ENCODE peak calls at places on chromosomes 12 and 14, in nine cellular contexts. I is H4; V is amniotic stem cell; K is sigmoid colon; F is endothelial cell; Q is lower lobe of right lung; P is central memory CD8-positive, alpha-beta T cell; M is stimulated activated naive CD8-positive, alpha-beta T cell treated with anti-CD3 and anti-CD28 coated beads, Interleukin-15, Interleukin-2, amounts not matched to agents 100 U/mL and 50 U/mL, for 24 hours; Z is substantia nigra. G is an unnamed sample.

GRCh38 chr14:104223810-104224515 is 85.6 kb downstream of the KIF26A start:
- DNase-seq in I (no peak), V (no peak), K (no peak), F (no peak), Q (peak; percentile 27), P (no peak), M (no peak), Z (no peak), G (no peak)

GRCh38 chr14:77094672-77095284 is 3.3 kb upstream of the CIPC start:
- DNase-seq in I (peak; percentile 73), V (peak; percentile 66), K (peak; percentile 84), F (peak; percentile 80), Q (peak; percentile 78), P (peak; percentile 54), M (peak; percentile 83), Z (no peak), G (peak; percentile 81)

GRCh38 chr14:99378782-99379214 is 101.9 kb downstream of the SETD3 start:
- DNase-seq in I (peak; percentile 57), V (no peak), K (no peak), F (no peak), Q (no peak), P (no peak), M (no peak), Z (no peak), G (peak; percentile 27)

GRCh38 chr12:132955094-132955932 is 793 bp downstream of the ZNF605 start:
- DNase-seq in I (no peak), V (no peak), K (peak; percentile 73), F (peak; percentile 8), Q (no peak), P (no peak), M (no peak), Z (no peak), G (no peak)

GRCh38 chr14:38469156-38469555 is 213.3 kb upstream of the CLEC14A start:
- DNase-seq in I (no peak), V (no peak), K (no peak), F (no peak), Q (no peak), P (no peak), M (no peak), Z (no peak), G (no peak)

GRCh38 chr12:50220357-50221061 is 53.3 kb upstream of the CERS5 start:
- DNase-seq in I (peak; percentile 59), V (no peak), K (no peak), F (no peak), Q (no peak), P (no peak), M (peak; percentile 39), Z (no peak), G (no peak)

GRCh38 chr12:100077367-100077766 is 65.3 kb downstream of the BLTP3B start:
- DNase-seq in I (no peak), V (no peak), K (no peak), F (no peak), Q (no peak), P (no peak), M (no peak), Z (no peak), G (no peak)

GRCh38 chr12:57085999-57086950 is 2.6 kb upstream of the NAB2 start:
- DNase-seq in I (peak; percentile 62), V (peak; percentile 48), K (peak; percentile 90), F (peak; percentile 55), Q (peak; percentile 76), P (no peak), M (peak; percentile 69), Z (no peak), G (peak; percentile 86)

GRCh38 chr14:76699901-76700590 is 61.2 kb upstream of the VASH1 start:
- DNase-seq in I (no peak), V (no peak), K (no peak), F (no peak), Q (no peak), P (no peak), M (no peak), Z (no peak), G (no peak)

GRCh38 chr12:100851637-100852036 is 57.1 kb downstream of the ANO4 start:
- DNase-seq in I (no peak), V (no peak), K (no peak), F (no peak), Q (no peak), P (no peak), M (no peak), Z (no peak), G (no peak)

GRCh38 chr12:84270470-84271140 is 642.0 kb downstream of the SLC6A15 start:
- DNase-seq in I (no peak), V (no peak), K (no peak), F (no peak), Q (no peak), P (no peak), M (no peak), Z (no peak), G (no peak)

GRCh38 chr12:113914176-113914575 is 51.9 kb downstream of the RBM19 start:
- DNase-seq in I (no peak), V (no peak), K (no peak), F (no peak), Q (no peak), P (no peak), M (no peak), Z (no peak), G (no peak)

GRCh38 chr14:20988717-20989116 is 1.1 kb upstream of the METTL17 start:
- DNase-seq in I (no peak), V (no peak), K (no peak), F (no peak), Q (no peak), P (no peak), M (no peak), Z (no peak), G (no peak)

GRCh38 chr14:91140672-91141071 is 26.8 kb downstream of the DGLUCY start:
- DNase-seq in I (peak; percentile 29), V (no peak), K (no peak), F (peak; percentile 32), Q (no peak), P (no peak), M (no peak), Z (no peak), G (no peak)

GRCh38 chr14:106039400-106039799 is 513.0 kb downstream of the TMEM121 start:
- DNase-seq in I (no peak), V (no peak), K (no peak), F (no peak), Q (peak; percentile 65), P (peak; percentile 31), M (peak; percentile 85), Z (no peak), G (peak; percentile 36)

GRCh38 chr12:129036135-129036534 is 182.9 kb downstream of the GLT1D1 start:
- DNase-seq in I (no peak), V (no peak), K (no peak), F (no peak), Q (no peak), P (no peak), M (no peak), Z (no peak), G (no peak)

GRCh38 chr14:99757331-99758070 is 35.7 kb upstream of the EML1 start:
- DNase-seq in I (peak; percentile 88), V (peak; percentile 91), K (peak; percentile 67), F (no peak), Q (no peak), P (no peak), M (no peak), Z (no peak), G (no peak)

GRCh38 chr12:107826276-107826675 is 51.8 kb downstream of the ASCL4 start:
- DNase-seq in I (no peak), V (no peak), K (no peak), F (no peak), Q (no peak), P (no peak), M (no peak), Z (no peak), G (no peak)

GRCh38 chr12:91109148-91109564 is 2.1 kb downstream of the LUM start:
- DNase-seq in I (peak; percentile 68), V (no peak), K (peak; percentile 85), F (peak; percentile 78), Q (peak; percentile 71), P (no peak), M (peak; percentile 65), Z (no peak), G (peak; percentile 32)

GRCh38 chr14:20332386-20332945 is 613 bp downstream of the CCNB1IP1 start:
- DNase-seq in I (no peak), V (no peak), K (no peak), F (no peak), Q (no peak), P (no peak), M (no peak), Z (no peak), G (peak; percentile 13)

GRCh38 chr14:31391977-31392503 is 28.3 kb downstream of the HEATR5A start:
- DNase-seq in I (no peak), V (no peak), K (no peak), F (no peak), Q (no peak), P (no peak), M (no peak), Z (no peak), G (no peak)

GRCh38 chr12:103578926-103579325 is 8.1 kb upstream of the STAB2 start:
- DNase-seq in I (no peak), V (no peak), K (no peak), F (no peak), Q (no peak), P (no peak), M (no peak), Z (no peak), G (no peak)

GRCh38 chr12:15852383-15852782 is 29.8 kb upstream of the STRAP start:
- DNase-seq in I (peak; percentile 26), V (no peak), K (no peak), F (no peak), Q (no peak), P (no peak), M (no peak), Z (no peak), G (no peak)

GRCh38 chr14:103927566-103927965 is 690 bp upstream of the TDRD9 start:
- DNase-seq in I (no peak), V (no peak), K (no peak), F (no peak), Q (no peak), P (no peak), M (no peak), Z (no peak), G (no peak)

GRCh38 chr12:116294464-116295002 is 17.0 kb upstream of the MED13L start:
- DNase-seq in I (no peak), V (no peak), K (no peak), F (no peak), Q (no peak), P (no peak), M (no peak), Z (no peak), G (no peak)

GRCh38 chr12:121009744-121010143 is 6.5 kb downstream of the C12orf43 start:
- DNase-seq in I (peak; percentile 29), V (no peak), K (no peak), F (no peak), Q (no peak), P (no peak), M (no peak), Z (no peak), G (no peak)

GRCh38 chr14:90791481-90791880 is 24.7 kb downstream of the TTC7B start:
- DNase-seq in I (no peak), V (no peak), K (no peak), F (no peak), Q (no peak), P (no peak), M (no peak), Z (no peak), G (no peak)

GRCh38 chr12:47878293-47878917 is 26.4 kb downstream of the VDR start:
- DNase-seq in I (no peak), V (no peak), K (no peak), F (no peak), Q (no peak), P (no peak), M (no peak), Z (no peak), G (no peak)

GRCh38 chr12:116257826-116258225 is 19.7 kb downstream of the MED13L start:
- DNase-seq in I (no peak), V (no peak), K (no peak), F (no peak), Q (no peak), P (no peak), M (no peak), Z (no peak), G (no peak)

GRCh38 chr12:27922591-27923139 is 49.9 kb downstream of the PTHLH start:
- DNase-seq in I (peak; percentile 16), V (peak; percentile 18), K (no peak), F (no peak), Q (no peak), P (no peak), M (no peak), Z (no peak), G (no peak)